ENCODE peak calls at places on chromosome 16, in five cellular contexts. P is K562, W is GM12878, N is H1, A is HepG2. J is an unnamed sample. For H3K4me1, the result is how much of the 10 kb centered on the place peaks cover.

GRCh38 chr16:3503513-3503912 is 2.7 kb downstream of the CLUAP1 start:
- DNase-seq in A (no peak), N (no peak), P (no peak), W (no peak), J (no peak)

GRCh38 chr16:19879241-19879792 is 5.3 kb downstream of the GPRC5B start:
- DNase-seq in W (no peak), P (no peak), N (peak), A (peak), J (no peak)

GRCh38 chr16:77090062-77090461 is 100.9 kb upstream of the MON1B start:
- DNase-seq in A (no peak), W (no peak), P (no peak), N (no peak), J (no peak)

GRCh38 chr16:57551057-57551456 is 8.6 kb downstream of the ADGRG5 start:
- DNase-seq in A (no peak), W (no peak), N (no peak), P (no peak), J (no peak)

GRCh38 chr16:660459-661183 is 7.3 kb upstream of the RHOT2 start:
- DNase-seq in P (peak), N (no peak), A (no peak), W (peak), J (peak)

GRCh38 chr16:73240928-73241327 is 193.0 kb upstream of the ZFHX3 start:
- DNase-seq in A (no peak), N (no peak), P (no peak), W (no peak), J (no peak)

GRCh38 chr16:67922221-67922620 is 9.4 kb downstream of the CTRL start:
- DNase-seq in W (no peak), A (no peak), N (no peak), P (peak), J (no peak)

GRCh38 chr16:89139907-89140361 is 31.6 kb upstream of the CDH15 start:
- DNase-seq in A (no peak), W (no peak), N (no peak), P (no peak), J (no peak)

GRCh38 chr16:24070851-24071250 is 185.3 kb upstream of the CACNG3 start:
- DNase-seq in W (peak), A (peak), P (peak), N (peak), J (peak)

GRCh38 chr16:75502916-75503605 is 7.8 kb upstream of the CHST6 start:
- DNase-seq in W (no peak), P (no peak), A (no peak), N (no peak), J (no peak)

GRCh38 chr16:84511180-84511800 is 6.8 kb upstream of the MEAK7 start:
- DNase-seq in A (peak), W (peak), N (peak), P (peak), J (peak)

GRCh38 chr16:69888005-69888560 is 63.1 kb upstream of the CLEC18A start:
- DNase-seq in N (no peak), P (no peak), A (no peak), W (peak), J (no peak)

GRCh38 chr16:46866286-46866685 is 17.9 kb upstream of the GPT2 start:
- DNase-seq in A (no peak), N (no peak), W (no peak), P (no peak), J (no peak)

GRCh38 chr16:68737046-68737729 is at the start of gene CDH1:
- DNase-seq in P (no peak), A (no peak), W (no peak), N (peak), J (peak)

GRCh38 chr16:64250866-64251265 is 871.0 kb downstream of the CDH11 start:
- DNase-seq in P (no peak), N (no peak), W (no peak), A (no peak), J (no peak)

GRCh38 chr16:57113042-57113453 is 20.7 kb downstream of the CPNE2 start:
- DNase-seq in A (no peak), W (no peak), P (no peak), N (no peak), J (no peak)

GRCh38 chr16:47983999-47984580 is 171.7 kb downstream of the ABCC12 start:
- DNase-seq in P (no peak), A (no peak), N (no peak), W (no peak), J (no peak)

GRCh38 chr16:14501331-14502255 is 128.5 kb downstream of the PARN start:
- DNase-seq in W (peak), P (peak), N (peak), A (peak), J (peak)

GRCh38 chr16:52613508-52613907 is 66.6 kb upstream of the TOX3 start:
- DNase-seq in A (no peak), W (no peak), P (no peak), N (no peak), J (no peak)

GRCh38 chr16:75462804-75463203 is 1.7 kb downstream of the TMEM170A start:
- DNase-seq in N (no peak), W (no peak), P (no peak), A (no peak), J (no peak)

GRCh38 chr16:50367777-50368409 is 895 bp downstream of the BRD7 start:
- DNase-seq in N (no peak), W (no peak), P (no peak), A (no peak), J (no peak)

GRCh38 chr16:56874800-56875199 is 9.8 kb downstream of the SLC12A3 start:
- DNase-seq in N (no peak), A (no peak), W (no peak), P (no peak), J (no peak)

GRCh38 chr16:70691223-70692129 is 5.6 kb upstream of the MTSS2 start:
- DNase-seq in W (no peak), N (no peak), A (peak), P (no peak), J (no peak)

GRCh38 chr16:5838071-5838470 is 740.5 kb upstream of the EEF2KMT start:
- DNase-seq in N (no peak), A (no peak), P (no peak), W (no peak), J (no peak)

GRCh38 chr16:3198334-3199072 is 10.5 kb downstream of the OR1F1 start:
- DNase-seq in P (no peak), A (peak), N (no peak), W (no peak), J (no peak)

GRCh38 chr16:84825896-84826557 is 6.2 kb downstream of the CRISPLD2 start:
- DNase-seq in N (no peak), A (no peak), W (no peak), P (no peak), J (no peak)

GRCh38 chr16:87789437-87790277 is 23.9 kb upstream of the KLHDC4 start:
- DNase-seq in W (no peak), P (no peak), N (no peak), A (peak), J (no peak)
- TF ChIP-seq ATF3 in W (no peak), P (no peak), N (no peak), A (no peak), J (no peak)

DNA sequence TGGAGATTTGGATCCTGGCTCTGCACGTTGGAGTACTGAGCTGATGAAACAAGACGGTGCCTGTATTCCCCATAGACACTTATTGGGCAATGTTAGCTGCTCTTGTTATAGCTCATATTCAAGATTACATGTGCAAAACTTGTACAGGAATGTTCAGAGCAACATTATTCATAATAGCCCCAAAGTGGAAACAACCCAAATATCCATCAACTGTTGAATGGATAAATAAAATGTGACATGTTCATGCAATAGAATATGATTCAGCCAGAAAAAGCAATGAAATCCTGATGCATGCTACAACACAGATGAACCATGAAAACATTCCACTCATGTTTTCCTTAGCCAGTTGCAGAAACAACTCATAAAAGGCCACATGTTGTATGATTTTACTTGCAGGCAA is 5.7 kb upstream of the SDR42E1 start:
- DNase-seq in A (no peak), P (no peak), N (no peak), W (no peak), J (no peak)
- H3K4me1 ChIP-seq in A (under half), P (under half), N (under half), W (under half), J (under half)

GRCh38 chr16:15573274-15573895 is 69.6 kb downstream of the MARF1 start:
- DNase-seq in A (no peak), W (no peak), N (no peak), P (no peak), J (no peak)

GRCh38 chr16:15574614-15574948 is 68.4 kb downstream of the MARF1 start:
- DNase-seq in N (no peak), P (no peak), W (no peak), A (no peak), J (no peak)

GRCh38 chr16:15575293-15576049 is 67.5 kb downstream of the MARF1 start:
- DNase-seq in P (peak), N (no peak), W (no peak), A (peak), J (no peak)

GRCh38 chr16:15578824-15579223 is 64.1 kb downstream of the MARF1 start:
- DNase-seq in W (no peak), N (no peak), A (no peak), P (no peak), J (no peak)

GRCh38 chr16:15576960-15577958 is 65.7 kb downstream of the MARF1 start:
- DNase-seq in N (no peak), W (no peak), A (peak), P (peak), J (no peak)
- TF ChIP-seq ATF3 in N (no peak), W (no peak), A (no peak), P (peak), J (no peak)

GRCh38 chr16:2163211-2163881 is 7.8 kb downstream of the TRAF7 start:
- DNase-seq in A (peak), N (no peak), W (no peak), P (no peak), J (no peak)
- H3K4me1 ChIP-seq in A (half or more), N (under half), W (under half), P (half or more), J (half or more)

DNA sequence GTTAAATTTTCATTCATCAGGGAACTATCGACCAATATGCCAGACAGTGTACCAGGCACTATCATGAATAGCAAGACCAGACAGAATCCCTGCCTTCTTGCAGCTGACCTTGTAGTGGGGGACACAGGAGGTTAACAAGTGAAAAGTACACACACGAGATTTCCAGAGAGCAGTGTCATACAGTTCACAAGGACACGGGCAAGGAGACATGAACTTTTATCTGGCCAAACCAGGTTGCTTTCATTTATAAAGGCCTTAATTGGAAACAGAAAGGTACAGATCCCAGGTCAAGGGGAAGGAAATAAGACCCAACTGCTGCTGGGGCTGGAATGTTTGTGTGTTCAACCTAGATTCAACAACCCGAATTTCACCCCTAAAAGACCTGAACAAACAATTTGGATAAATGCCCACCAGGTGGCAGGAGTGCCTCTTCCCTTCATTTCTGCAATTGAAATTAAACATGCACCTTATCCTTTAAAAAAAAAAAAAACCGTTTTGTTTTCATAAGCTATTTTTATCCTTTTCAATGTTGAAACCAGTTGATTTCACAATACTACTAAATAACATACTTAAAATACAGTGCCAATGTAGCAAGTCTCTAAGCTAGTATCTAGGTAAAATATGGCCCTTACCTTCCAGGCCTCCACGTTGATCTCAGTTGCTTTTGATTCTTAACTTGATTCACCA is 65.9 kb downstream of the EMP2 start:
- DNase-seq in N (no peak), P (peak), A (peak), W (no peak), J (peak)
- TF ChIP-seq ATF3 in N (no peak), P (no peak), A (no peak), W (no peak), J (no peak)

GRCh38 chr16:87316923-87317765 is at the start of gene C16orf95:
- DNase-seq in A (peak), P (peak), N (peak), W (peak), J (peak)

GRCh38 chr16:87319011-87319410 is 1.8 kb upstream of the C16orf95 start:
- DNase-seq in W (no peak), N (no peak), A (no peak), P (no peak), J (no peak)

GRCh38 chr16:87316450-87316922 is 706 bp downstream of the C16orf95 start:
- DNase-seq in A (no peak), P (no peak), N (no peak), W (no peak), J (no peak)

GRCh38 chr16:87318158-87318644 is 1.0 kb upstream of the C16orf95 start:
- DNase-seq in N (no peak), W (no peak), P (peak), A (peak), J (no peak)

GRCh38 chr16:87317766-87318121 is 552 bp upstream of the C16orf95 start:
- DNase-seq in A (peak), N (no peak), W (no peak), P (peak), J (no peak)
- H3K4me1 ChIP-seq in A (under half), N (under half), W (under half), P (under half), J (under half)